ENCODE peak calls at places on chromosomes 4 and X, in ten cellular contexts. Q is transverse colon, C is HepG2, K is spleen, L is prostate gland, I is K562, Z is breast epithelium, O is stomach, V is suprapubic skin, A is H1. M is an unnamed sample. For H3K4me1, the result is how much of the 10 kb centered on the place peaks cover.

GRCh38 chr4:63222466-63222865 is 1186.8 kb downstream of the TECRL start:
- DNase-seq in Q (no peak), C (no peak), K (no peak), L (no peak), I (no peak), Z (no peak), O (no peak), V (no peak), A (no peak), M (no peak)

GRCh38 chr4:54067163-54067562 is 2.8 kb upstream of the CHIC2 start:
- DNase-seq in Q (peak), C (no peak), K (no peak), L (peak), I (no peak), Z (peak), O (peak), V (peak), A (no peak), M (no peak)

GRCh38 chr4:3305610-3306371 is 13.0 kb downstream of the RGS12 start:
- DNase-seq in Q (no peak), C (no peak), K (peak), L (no peak), I (peak), Z (no peak), O (no peak), V (no peak), A (no peak), M (no peak)

GRCh38 chrX:17017134-17017533 is 70.7 kb downstream of the REPS2 start:
- DNase-seq in Q (no peak), C (no peak), K (no peak), L (no peak), I (no peak), Z (no peak), O (no peak), V (no peak), A (no peak), M (no peak)

GRCh38 chr4:39151120-39151713 is 31.1 kb upstream of the WDR19 start:
- DNase-seq in Q (no peak), C (no peak), K (no peak), L (no peak), I (no peak), Z (no peak), O (no peak), V (no peak), A (no peak), M (no peak)

GRCh38 chr4:67030636-67031035 is 514.7 kb downstream of the CENPC start:
- DNase-seq in Q (no peak), C (no peak), K (no peak), L (no peak), I (no peak), Z (no peak), O (no peak), V (no peak), A (no peak), M (no peak)

GRCh38 chr4:76969941-76970529 is 20.5 kb downstream of the SEPTIN11 start:
- DNase-seq in Q (no peak), C (no peak), K (no peak), L (no peak), I (no peak), Z (no peak), O (no peak), V (no peak), A (no peak), M (no peak)

GRCh38 chr4:100588076-100588475 is 70.3 kb upstream of the EMCN start:
- DNase-seq in Q (no peak), C (no peak), K (no peak), L (no peak), I (no peak), Z (no peak), O (no peak), V (no peak), A (no peak), M (no peak)

GRCh38 chrX:45758738-45759397 is 558.2 kb upstream of the DIPK2B start:
- DNase-seq in Q (no peak), C (no peak), K (no peak), L (no peak), I (no peak), Z (no peak), O (no peak), V (no peak), A (no peak), M (no peak)

GRCh38 chrX:46582964-46583363 is 9.4 kb downstream of the CHST7 start:
- DNase-seq in Q (no peak), C (no peak), K (no peak), L (peak), I (no peak), Z (peak), O (no peak), V (no peak), A (no peak), M (no peak)

GRCh38 chr4:41257901-41258300 is 1.2 kb downstream of the UCHL1 start:
- DNase-seq in Q (no peak), C (no peak), K (no peak), L (no peak), I (no peak), Z (no peak), O (no peak), V (no peak), A (no peak), M (no peak)

GRCh38 chr4:146255874-146256273 is 41.5 kb downstream of the REELD1 start:
- DNase-seq in Q (no peak), C (peak), K (no peak), L (no peak), I (no peak), Z (no peak), O (no peak), V (no peak), A (no peak), M (no peak)

GRCh38 chr4:76548704-76549103 is 113.7 kb downstream of the SHROOM3 start:
- DNase-seq in Q (no peak), C (no peak), K (no peak), L (no peak), I (no peak), Z (no peak), O (no peak), V (no peak), A (no peak), M (no peak)

GRCh38 chr4:172725581-172725980 is 443.0 kb upstream of the GALNT7 start:
- DNase-seq in Q (no peak), C (peak), K (no peak), L (no peak), I (no peak), Z (no peak), O (no peak), V (no peak), A (no peak), M (peak)

GRCh38 chrX:10008483-10009056 is 41.4 kb downstream of the CLDN34 start:
- DNase-seq in Q (no peak), C (no peak), K (no peak), L (no peak), I (no peak), Z (no peak), O (no peak), V (no peak), A (no peak), M (no peak)
- H3K4me1 ChIP-seq in Q (under half), C (half or more), K (under half), L (under half), I (under half), Z (under half), O (under half), V (under half), A (under half), M (under half)

GRCh38 chr4:82372874-82373815 is 646 bp downstream of the HNRNPD start:
- DNase-seq in Q (peak), C (peak), K (peak), L (peak), I (peak), Z (peak), O (peak), V (peak), A (peak), M (no peak)
- TF ChIP-seq POLR2AphosphoS5 in Q (peak), C (no peak), K (peak), L (no peak), I (peak), Z (no peak), O (peak), V (no peak), A (peak), M (peak)

GRCh38 chrX:107766470-107767140 is 9.0 kb downstream of the TSC22D3 start:
- DNase-seq in Q (peak), C (no peak), K (no peak), L (no peak), I (no peak), Z (no peak), O (no peak), V (no peak), A (no peak), M (no peak)
- H3K4me1 ChIP-seq in Q (under half), C (under half), K (under half), L (under half), I (under half), Z (under half), O (under half), V (under half), A (under half), M (under half)

GRCh38 chrX:96563663-96564062 is 121.0 kb upstream of the DIAPH2 start:
- DNase-seq in Q (no peak), C (no peak), K (no peak), L (peak), I (no peak), Z (no peak), O (no peak), V (no peak), A (no peak), M (no peak)
- TF ChIP-seq POLR2AphosphoS5 in Q (peak), C (no peak), K (no peak), L (peak), I (no peak), Z (no peak), O (no peak), V (peak), A (no peak), M (no peak)

DNA sequence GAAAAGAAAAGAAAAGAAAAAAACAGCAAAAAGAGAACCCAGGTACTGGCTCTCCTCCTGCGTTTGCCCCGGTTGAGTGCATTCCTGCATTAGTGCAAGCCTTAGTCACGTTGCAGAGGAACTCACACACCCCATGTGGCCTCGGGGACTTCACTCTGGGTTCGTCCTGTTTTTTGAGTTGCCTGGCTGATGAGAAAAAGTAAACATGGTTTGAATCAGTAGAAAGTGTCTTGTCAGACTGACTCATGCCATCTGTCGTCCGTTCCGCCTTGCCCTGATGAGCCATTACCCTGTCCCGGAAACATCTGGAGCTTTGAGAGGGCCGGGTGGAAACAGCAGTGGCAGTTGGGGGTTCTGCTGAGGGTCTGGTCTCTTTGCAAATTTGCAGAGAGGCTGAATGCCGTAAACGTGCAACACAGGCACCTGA is 16.3 kb downstream of the CD99 start:
- DNase-seq in Q (peak), C (peak), K (peak), L (peak), I (no peak), Z (peak), O (peak), V (peak), A (no peak), M (peak)
- H3K4me1 ChIP-seq in Q (half or more), C (under half), K (under half), L (under half), I (under half), Z (under half), O (under half), V (half or more), A (under half), M (under half)

GRCh38 chr4:187004628-187005027 is 281.0 kb upstream of the FAT1 start:
- DNase-seq in Q (no peak), C (no peak), K (no peak), L (no peak), I (no peak), Z (no peak), O (no peak), V (no peak), A (no peak), M (no peak)

GRCh38 chr4:187000281-187000680 is 276.6 kb upstream of the FAT1 start:
- DNase-seq in Q (no peak), C (no peak), K (no peak), L (no peak), I (no peak), Z (no peak), O (no peak), V (no peak), A (no peak), M (no peak)

GRCh38 chr4:187010052-187010451 is 286.4 kb upstream of the FAT1 start:
- DNase-seq in Q (no peak), C (no peak), K (no peak), L (no peak), I (no peak), Z (no peak), O (no peak), V (no peak), A (no peak), M (no peak)

GRCh38 chr4:187006189-187006618 is 282.5 kb upstream of the FAT1 start:
- DNase-seq in Q (no peak), C (no peak), K (no peak), L (peak), I (no peak), Z (no peak), O (no peak), V (no peak), A (no peak), M (no peak)
- TF ChIP-seq POLR2AphosphoS5 in Q (no peak), C (no peak), K (no peak), L (no peak), I (no peak), Z (no peak), O (no peak), V (no peak), A (no peak), M (no peak)

GRCh38 chr4:169253904-169254303 is 16.9 kb downstream of the SH3RF1 start:
- DNase-seq in Q (no peak), C (no peak), K (no peak), L (no peak), I (no peak), Z (no peak), O (no peak), V (no peak), A (no peak), M (no peak)
- H3K4me1 ChIP-seq in Q (half or more), C (half or more), K (under half), L (under half), I (under half), Z (under half), O (half or more), V (half or more), A (under half), M (half or more)

M was measured in Panc1.